ENCODE peak calls at places on chromosomes 1 and 21, in five cellular contexts. W, H, I, U and X are unnamed samples.

GRCh38 chr1:161092621-161093028 is 3.3 kb upstream of the NECTIN4 start:
- DNase-seq in W (no peak), H (no peak), I (no peak), U (peak; percentile 73), X (no peak)

GRCh38 chr1:36305915-36306209 is 306 bp upstream of the SH3D21 start:
- DNase-seq in W (no peak), H (no peak), I (no peak), U (peak; percentile 64), X (no peak)

GRCh38 chr1:244046907-244047738 is 4.0 kb upstream of the ZBTB18 start:
- DNase-seq in W (no peak), H (peak; percentile 20), I (peak; percentile 54), U (no peak), X (no peak)

GRCh38 chr1:88549536-88549935 is 134.5 kb upstream of the PKN2 start:
- DNase-seq in W (no peak), H (no peak), I (no peak), U (no peak), X (no peak)

GRCh38 chr1:114034561-114035303 is 55.5 kb downstream of the OLFML3 start:
- DNase-seq in W (no peak), H (no peak), I (no peak), U (no peak), X (no peak)

GRCh38 chr1:33358771-33359503 is 38.0 kb upstream of the A3GALT2 start:
- DNase-seq in W (no peak), H (no peak), I (no peak), U (peak; percentile 13), X (no peak)

GRCh38 chr21:31557421-31557955 is 102.0 kb upstream of the SOD1 start:
- DNase-seq in W (peak; percentile 26), H (no peak), I (no peak), U (no peak), X (no peak)

GRCh38 chr1:9009438-9010366 is 16.5 kb downstream of the SLC2A7 start:
- DNase-seq in W (peak; percentile 29), H (peak; percentile 49), I (peak; percentile 21), U (no peak), X (no peak)

GRCh38 chr1:174678657-174679056 is 230.9 kb downstream of the GPR52 start:
- DNase-seq in W (no peak), H (no peak), I (no peak), U (no peak), X (no peak)

GRCh38 chr1:3827813-3828307 is 29.2 kb downstream of the CEP104 start:
- DNase-seq in W (no peak), H (no peak), I (no peak), U (no peak), X (no peak)

GRCh38 chr1:62424412-62424811 is 12.4 kb upstream of the USP1 start:
- DNase-seq in W (no peak), H (no peak), I (no peak), U (no peak), X (no peak)

GRCh38 chr21:36422279-36423098 is 37.3 kb downstream of the CHAF1B start:
- DNase-seq in W (peak; percentile 66), H (peak; percentile 54), I (peak; percentile 64), U (peak; percentile 52), X (no peak)

GRCh38 chr21:33940164-33940563 is 24.6 kb upstream of the ATP5PO start:
- DNase-seq in W (no peak), H (no peak), I (no peak), U (no peak), X (no peak)

GRCh38 chr1:152112101-152112884 is 3.0 kb downstream of the TCHH start:
- DNase-seq in W (no peak), H (no peak), I (peak; percentile 8), U (no peak), X (no peak)

GRCh38 chr1:206691604-206692003 is 6.9 kb downstream of the MAPKAPK2 start:
- DNase-seq in W (peak; percentile 50), H (no peak), I (peak; percentile 52), U (no peak), X (no peak)

GRCh38 chr21:46191686-46192575 is 7.7 kb upstream of the SPATC1L start:
- DNase-seq in W (peak; percentile 15), H (no peak), I (no peak), U (no peak), X (no peak)

GRCh38 chr1:17622823-17623222 is 83.3 kb downstream of the ARHGEF10L start:
- DNase-seq in W (no peak), H (no peak), I (no peak), U (no peak), X (no peak)

GRCh38 chr1:151459331-151460046 is at the start of gene POGZ:
- DNase-seq in W (peak; percentile 96), H (peak; percentile 97), I (peak; percentile 95), U (peak; percentile 95), X (peak; percentile 80)

GRCh38 chr1:209652873-209653401 is 712 bp upstream of the LAMB3 start:
- DNase-seq in W (peak; percentile 99), H (no peak), I (peak; percentile 100), U (peak; percentile 97), X (peak; percentile 67)

GRCh38 chr1:100927276-100927675 is 31.4 kb downstream of the SLC30A7 start:
- DNase-seq in W (no peak), H (peak; percentile 68), I (no peak), U (no peak), X (peak; percentile 86)

GRCh38 chr1:174990382-174990999 is 9.3 kb upstream of the CACYBP start:
- DNase-seq in W (no peak), H (peak; percentile 28), I (peak; percentile 27), U (peak; percentile 62), X (peak; percentile 50)

GRCh38 chr1:214688891-214689290 is 85.9 kb downstream of the CENPF start:
- DNase-seq in W (no peak), H (no peak), I (no peak), U (no peak), X (no peak)

GRCh38 chr1:201887116-201887866 is 1.4 kb upstream of the SHISA4 start:
- DNase-seq in W (no peak), H (no peak), I (no peak), U (no peak), X (no peak)

GRCh38 chr1:204314893-204315735 is 44.6 kb downstream of the PLEKHA6 start:
- DNase-seq in W (no peak), H (no peak), I (no peak), U (no peak), X (no peak)

GRCh38 chr1:17920881-17921635 is 165.9 kb downstream of the ACTL8 start:
- DNase-seq in W (no peak), H (no peak), I (no peak), U (no peak), X (no peak)

GRCh38 chr21:23968722-23969647 is 1638.3 kb downstream of the MRPL39 start:
- DNase-seq in W (peak; percentile 57), H (peak; percentile 92), I (peak; percentile 62), U (peak; percentile 11), X (peak; percentile 26)

GRCh38 chr1:79100385-79100784 is 93.9 kb upstream of the ADGRL4 start:
- DNase-seq in W (no peak), H (no peak), I (no peak), U (peak; percentile 32), X (no peak)

GRCh38 chr1:68442822-68443556 is 6.8 kb downstream of the RPE65 start:
- DNase-seq in W (peak; percentile 27), H (peak; percentile 13), I (peak; percentile 29), U (peak; percentile 64), X (no peak)

GRCh38 chr1:197618065-197618464 is 157.2 kb downstream of the DENND1B start:
- DNase-seq in W (no peak), H (no peak), I (no peak), U (no peak), X (no peak)

DNA sequence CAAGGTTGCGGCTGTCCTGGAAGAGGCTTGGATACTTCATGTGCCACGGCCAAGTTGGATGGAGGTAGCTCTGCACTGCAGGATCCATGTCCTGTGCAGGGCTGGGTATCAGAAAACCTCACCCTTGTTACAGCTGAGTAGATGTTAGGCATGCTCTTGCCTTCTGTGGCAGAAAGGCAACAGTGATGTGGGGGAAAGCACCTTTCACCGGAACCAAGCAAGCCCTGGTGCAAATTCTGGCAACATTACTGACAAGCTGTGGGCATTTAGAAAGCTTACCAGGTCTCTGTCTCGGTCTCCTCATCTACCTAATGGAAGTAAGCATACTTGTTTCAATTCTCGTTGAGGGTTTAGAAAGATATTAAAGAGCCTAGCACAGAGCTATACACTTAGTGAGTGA is 14.5 kb upstream of the CDCA8 start:
- DNase-seq in W (no peak), H (no peak), I (no peak), U (no peak), X (no peak)
- H3K27ac ChIP-seq in W (no peak overlapping the region), H (no peak overlapping the region), I (no peak overlapping the region), U (no peak overlapping the region), X (no peak overlapping the region)

DNA sequence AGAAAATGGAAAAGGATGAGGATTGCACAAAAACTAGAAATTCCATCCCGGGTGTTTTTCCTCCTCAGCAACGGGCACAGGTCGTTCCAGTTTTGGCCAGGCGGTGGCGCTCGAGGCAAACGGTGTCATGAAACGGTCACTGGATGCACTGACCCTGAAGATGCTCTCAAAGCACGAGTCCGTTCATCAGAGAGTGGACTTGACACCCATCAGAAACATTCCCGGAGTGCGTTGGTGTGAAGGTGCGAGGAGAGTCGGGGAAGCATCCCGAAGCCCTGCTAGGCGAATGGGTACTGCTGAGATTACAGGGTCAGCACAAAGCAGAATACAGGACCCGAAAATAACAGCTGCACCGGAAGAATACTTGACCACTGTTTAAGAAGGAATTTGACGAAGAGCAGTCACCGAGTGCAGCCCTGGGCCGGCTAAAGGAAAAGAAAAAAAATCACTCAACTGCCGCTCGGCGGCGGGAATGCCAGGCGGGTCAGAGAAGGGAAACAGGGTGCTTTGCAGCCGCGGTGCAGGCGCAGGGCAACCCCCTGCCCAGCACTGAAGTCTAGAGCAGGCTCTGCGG is 71.7 kb upstream of the ETS2 start:
- DNase-seq in W (peak; percentile 89), H (peak; percentile 78), I (peak; percentile 87), U (peak; percentile 66), X (peak; percentile 76)
- H3K27ac ChIP-seq in W (peak overlapping the region; percentile 76), H (peak overlapping the region; percentile 74), I (no peak overlapping the region), U (peak overlapping the region; percentile 27), X (no peak overlapping the region)

GRCh38 chr1:225926551-225927113 is 2.6 kb upstream of the PYCR2 start:
- DNase-seq in W (no peak), H (no peak), I (no peak), U (no peak), X (no peak)

GRCh38 chr1:225931270-225932129 is 7.5 kb upstream of the PYCR2 start:
- DNase-seq in W (no peak), H (no peak), I (no peak), U (no peak), X (no peak)

GRCh38 chr1:225933072-225933471 is 7.9 kb downstream of the LEFTY2 start:
- DNase-seq in W (no peak), H (no peak), I (no peak), U (no peak), X (no peak)

GRCh38 chr1:225923692-225924555 is at the start of gene PYCR2:
- DNase-seq in W (peak; percentile 96), H (peak; percentile 96), I (peak; percentile 97), U (peak; percentile 99), X (peak; percentile 94)

GRCh38 chr1:225928186-225929175 is 4.4 kb upstream of the PYCR2 start:
- DNase-seq in W (no peak), H (no peak), I (no peak), U (no peak), X (peak; percentile 51)
- H3K27ac ChIP-seq in W (no peak overlapping the region), H (no peak overlapping the region), I (no peak overlapping the region), U (no peak overlapping the region), X (peak overlapping the region; percentile 59)

DNA sequence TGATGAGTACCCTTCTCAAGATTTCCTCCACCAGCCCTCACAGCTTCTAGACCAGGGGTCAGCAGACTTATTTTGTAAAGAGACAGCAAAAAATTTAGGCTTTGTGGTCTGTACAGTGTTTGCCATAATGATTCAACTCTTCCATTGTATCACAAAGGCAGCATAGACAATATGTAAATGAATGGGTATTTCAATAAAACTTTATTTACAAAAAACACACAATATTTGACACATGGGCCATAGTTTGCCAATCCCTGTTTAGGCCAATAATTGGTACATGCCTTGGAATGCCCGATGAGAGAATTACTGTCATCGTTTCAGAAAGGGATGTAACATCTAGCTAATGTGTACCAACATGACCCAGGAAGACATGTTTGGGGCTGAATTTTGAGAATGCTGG is 178.9 kb upstream of the GALNT2 start:
- DNase-seq in W (no peak), H (no peak), I (no peak), U (no peak), X (no peak)
- H3K27ac ChIP-seq in W (peak overlapping the region; percentile 30), H (no peak overlapping the region), I (peak overlapping the region; percentile 91), U (no peak overlapping the region), X (no peak overlapping the region)